ENCODE peak calls at places on chromosomes 12 and 14, in five cellular contexts. P, O, S, M and V are unnamed samples.

GRCh38 chr14:57189070-57189469 is 79.6 kb downstream of the EXOC5 start:
- DNase-seq in S (peak; percentile 44), O (no peak), P (peak; percentile 38), M (no peak), V (peak; percentile 46)

GRCh38 chr12:58105225-58106119 is 164.1 kb downstream of the ATP23 start:
- DNase-seq in S (no peak), O (no peak), P (no peak), M (no peak), V (peak; percentile 30)

GRCh38 chr14:99517643-99518381 is 36.6 kb downstream of the CCNK start:
- DNase-seq in M (peak; percentile 12), P (no peak), O (peak; percentile 73), S (no peak), V (no peak)

GRCh38 chr14:68468437-68469207 is 324.2 kb downstream of the ZFP36L1 start:
- DNase-seq in M (no peak), S (no peak), P (peak; percentile 66), O (no peak), V (peak; percentile 87)

GRCh38 chr14:78836777-78837176 is 666.6 kb downstream of the NRXN3 start:
- DNase-seq in P (peak; percentile 72), S (peak; percentile 90), M (peak; percentile 57), O (no peak), V (peak; percentile 73)

GRCh38 chr14:49297102-49297501 is 289.1 kb downstream of the RPS29 start:
- DNase-seq in P (no peak), M (no peak), S (no peak), O (peak; percentile 61), V (no peak)

GRCh38 chr12:124302807-124303578 is 8.1 kb downstream of the RFLNA start:
- DNase-seq in P (no peak), O (peak; percentile 66), M (no peak), S (no peak), V (no peak)

GRCh38 chr14:93055651-93056115 is 60.0 kb downstream of the ITPK1 start:
- DNase-seq in P (peak; percentile 52), S (no peak), O (no peak), M (no peak), V (no peak)

GRCh38 chr14:96212140-96212539 is 7.5 kb downstream of the BDKRB2 start:
- DNase-seq in O (no peak), M (no peak), P (no peak), S (no peak), V (no peak)

GRCh38 chr12:49253033-49253623 is 11.8 kb upstream of the TUBA1C start:
- DNase-seq in O (no peak), S (no peak), M (no peak), P (no peak), V (no peak)

GRCh38 chr12:124847675-124848074 is 16.0 kb downstream of the SCARB1 start:
- DNase-seq in O (no peak), P (no peak), S (no peak), M (no peak), V (peak; percentile 49)

GRCh38 chr12:122753213-122753571 is 568 bp downstream of the DENR start:
- DNase-seq in S (no peak), M (no peak), P (no peak), O (no peak), V (no peak)

GRCh38 chr12:3515506-3515905 is 24.5 kb downstream of the PRMT8 start:
- DNase-seq in S (no peak), M (no peak), O (no peak), P (no peak), V (no peak)

GRCh38 chr12:82437744-82438143 is 79.4 kb downstream of the METTL25 start:
- DNase-seq in P (no peak), S (no peak), O (no peak), M (no peak), V (no peak)

GRCh38 chr12:123063535-123063934 is 83.1 kb downstream of the ARL6IP4 start:
- DNase-seq in P (peak; percentile 43), S (peak; percentile 45), O (no peak), M (peak; percentile 58), V (peak; percentile 30)

GRCh38 chr12:27561535-27562350 is 37.7 kb downstream of the PPFIBP1 start:
- DNase-seq in P (no peak), S (no peak), M (no peak), O (no peak), V (no peak)

GRCh38 chr14:23323838-23324454 is 2.7 kb downstream of the PABPN1 start:
- DNase-seq in M (no peak), P (no peak), S (no peak), O (no peak), V (no peak)

GRCh38 chr14:23320584-23321571 is at the start of gene PABPN1:
- DNase-seq in S (peak; percentile 100), P (peak; percentile 100), M (peak; percentile 98), O (peak; percentile 98), V (peak; percentile 100)

GRCh38 chr14:23319746-23320583 is 1.3 kb upstream of the PABPN1 start:
- DNase-seq in P (no peak), S (no peak), O (no peak), M (no peak), V (no peak)

GRCh38 chr14:23322568-23323517 is 1.6 kb downstream of the PABPN1 start:
- DNase-seq in M (no peak), P (no peak), O (no peak), S (no peak), V (no peak)

GRCh38 chr14:23321572-23322547 is 603 bp downstream of the PABPN1 start:
- DNase-seq in O (peak; percentile 84), M (peak; percentile 43), P (peak; percentile 66), S (peak; percentile 67), V (peak; percentile 58)
- H3K4me3 ChIP-seq in O (peak overlapping the region; percentile 85), M (peak overlapping the region; percentile 100), P (peak overlapping the region; percentile 95), S (peak overlapping the region; percentile 97), V (peak overlapping the region; percentile 90)

GRCh38 chr12:64965920-64966319 is 141.5 kb downstream of the TBC1D30 start:
- DNase-seq in O (no peak), P (no peak), M (no peak), S (no peak), V (no peak)
- TF ChIP-seq CTCF in O (no peak), P (no peak), M (no peak), S (no peak), V (no peak)

GRCh38 chr14:22839159-22839779 is 2.9 kb downstream of the MMP14 start:
- DNase-seq in P (no peak), O (no peak), M (no peak), S (no peak), V (peak; percentile 86)
- H3K4me3 ChIP-seq in P (peak overlapping the region; percentile 89), O (no peak overlapping the region), M (no peak overlapping the region), S (no peak overlapping the region), V (peak overlapping the region; percentile 95)

DNA sequence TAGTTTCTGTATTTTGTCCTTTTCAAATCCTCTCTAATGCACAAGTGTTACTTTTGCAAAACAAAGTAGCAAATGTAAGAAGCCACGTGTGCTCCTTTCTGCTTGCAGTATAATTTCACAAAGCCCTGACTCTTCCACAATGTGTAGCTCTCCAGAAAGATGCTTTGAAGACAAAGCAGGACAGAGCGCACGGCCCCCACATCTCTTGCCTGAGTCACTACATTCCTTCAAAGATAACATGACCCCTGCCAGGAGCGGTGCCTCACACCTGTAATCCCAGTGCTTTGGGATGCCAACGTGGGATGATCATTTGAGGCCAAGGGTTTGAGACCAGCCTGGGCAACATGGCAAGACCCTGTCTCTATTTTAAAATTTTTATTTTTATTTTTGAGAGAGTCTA is 40.5 kb downstream of the JAG2 start:
- DNase-seq in O (no peak), M (no peak), P (no peak), S (no peak), V (no peak)
- TF ChIP-seq CTCF in O (no peak), M (no peak), P (no peak), S (no peak), V (no peak)

GRCh38 chr14:88563845-88564244 is 1.0 kb downstream of the ZC3H14 start:
- DNase-seq in M (no peak), S (no peak), O (no peak), P (no peak), V (no peak)
- H3K4me3 ChIP-seq in M (peak overlapping the region; percentile 78), S (peak overlapping the region; percentile 90), O (peak overlapping the region; percentile 63), P (peak overlapping the region; percentile 82), V (peak overlapping the region; percentile 82)

GRCh38 chr12:54692353-54692752 is 44.2 kb upstream of the DCD start:
- DNase-seq in S (no peak), M (no peak), P (no peak), O (no peak), V (no peak)

GRCh38 chr12:54688309-54689033 is 40.3 kb upstream of the DCD start:
- DNase-seq in O (no peak), S (no peak), M (no peak), P (no peak), V (no peak)

GRCh38 chr12:54684636-54685630 is 36.8 kb upstream of the DCD start:
- DNase-seq in M (no peak), S (no peak), O (no peak), P (no peak), V (no peak)

GRCh38 chr12:54689034-54689372 is 40.8 kb upstream of the DCD start:
- DNase-seq in O (no peak), M (no peak), P (no peak), S (no peak), V (no peak)

DNA sequence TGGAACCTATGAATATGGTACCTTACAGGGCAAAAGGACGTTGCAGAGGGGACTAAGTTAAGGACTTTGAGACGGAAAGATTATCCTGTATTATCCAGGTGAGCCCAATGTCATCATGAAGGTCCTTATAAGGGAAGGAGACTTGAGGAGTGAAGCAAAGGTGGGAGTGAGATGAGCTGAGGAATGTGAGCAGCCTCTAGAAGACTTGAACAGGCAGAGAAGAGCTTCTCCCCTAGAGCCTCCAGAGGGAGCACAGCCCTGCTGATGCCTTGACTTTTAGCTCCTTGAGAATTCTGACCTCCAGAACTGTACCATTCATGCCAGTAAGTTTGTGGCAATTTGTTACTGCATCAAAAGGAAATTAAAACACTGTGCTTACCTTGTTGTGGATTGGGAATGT is 41.8 kb upstream of the DCD start:
- DNase-seq in O (no peak), S (peak; percentile 18), P (peak; percentile 24), M (no peak), V (peak; percentile 1)
- TF ChIP-seq CTCF in O (no peak), S (no peak), P (peak; percentile 33), M (no peak), V (peak; percentile 27)

DNA sequence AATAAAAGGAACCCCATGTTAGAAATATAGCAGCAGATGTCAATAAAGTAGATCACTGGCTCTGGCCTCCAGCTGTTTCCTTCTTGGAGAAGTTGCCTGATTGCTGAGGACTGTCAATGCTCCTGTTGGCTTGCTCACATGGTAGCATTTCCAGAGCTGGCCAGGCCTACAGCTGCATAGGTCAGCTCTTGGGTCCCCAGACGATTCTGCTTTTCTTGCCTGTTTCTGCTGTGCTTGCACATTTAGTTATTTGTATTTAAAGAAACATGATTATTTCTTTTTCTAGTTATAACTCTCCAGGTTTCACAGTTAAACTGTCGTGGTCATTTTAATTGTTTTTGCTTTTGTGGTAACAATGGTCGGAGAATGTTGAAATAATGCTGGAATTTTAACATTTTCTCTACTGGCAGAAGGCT is 7.2 kb downstream of the NAV3 start:
- DNase-seq in M (no peak), S (no peak), P (no peak), O (no peak), V (no peak)
- H3K4me3 ChIP-seq in M (no peak overlapping the region), S (no peak overlapping the region), P (no peak overlapping the region), O (no peak overlapping the region), V (no peak overlapping the region)